ENCODE peak calls at places on chromosomes 11 and 22, in four cellular contexts. L is HCT116, Q is K562, E is GM12878. O is an unnamed sample.

GRCh38 chr11:65945941-65946558 is 770 bp downstream of the TSGA10IP start:
- DNase-seq in L (no peak), Q (no peak), E (no peak), O (peak)

GRCh38 chr11:13880719-13881118 is 81.8 kb upstream of the SPON1 start:
- DNase-seq in L (no peak), Q (no peak), E (no peak), O (no peak)

GRCh38 chr11:35009191-35009940 is 92.9 kb downstream of the PDHX start:
- DNase-seq in L (peak), Q (no peak), E (no peak), O (no peak)

GRCh38 chr11:16818284-16818683 is 79.8 kb downstream of the C11orf58 start:
- DNase-seq in L (no peak), Q (no peak), E (no peak), O (no peak)

GRCh38 chr11:119795231-119795630 is 66.2 kb upstream of the NECTIN1 start:
- DNase-seq in L (no peak), Q (no peak), E (no peak), O (no peak)

GRCh38 chr11:22725079-22725478 is 58.7 kb downstream of the GAS2 start:
- DNase-seq in L (no peak), Q (no peak), E (no peak), O (no peak)

GRCh38 chr11:125952973-125953372 is 7.1 kb downstream of the VSIG10L2 start:
- DNase-seq in L (no peak), Q (no peak), E (no peak), O (no peak)

GRCh38 chr11:17496406-17496805 is 19.8 kb upstream of the ABCC8 start:
- DNase-seq in L (no peak), Q (no peak), E (no peak), O (no peak)

GRCh38 chr11:130872961-130873360 is 43.3 kb downstream of the SNX19 start:
- DNase-seq in L (no peak), Q (no peak), E (no peak), O (no peak)

GRCh38 chr11:111797145-111797581 is 31.0 kb upstream of the PPP2R1B start:
- DNase-seq in L (no peak), Q (peak), E (peak), O (no peak)

GRCh38 chr11:115290479-115291390 is 213.5 kb downstream of the CADM1 start:
- DNase-seq in L (no peak), Q (no peak), E (no peak), O (no peak)

GRCh38 chr11:75351541-75352416 is at the start of gene ARRB1:
- DNase-seq in L (no peak), Q (peak), E (no peak), O (peak)

GRCh38 chr11:75352417-75353206 is 1.2 kb upstream of the ARRB1 start:
- DNase-seq in L (no peak), Q (no peak), E (no peak), O (no peak)

GRCh38 chr11:75350122-75350742 is 1.2 kb downstream of the ARRB1 start:
- DNase-seq in L (no peak), Q (no peak), E (no peak), O (no peak)

GRCh38 chr11:75349540-75350116 is 1.8 kb downstream of the ARRB1 start:
- DNase-seq in L (no peak), Q (no peak), E (no peak), O (no peak)

DNA sequence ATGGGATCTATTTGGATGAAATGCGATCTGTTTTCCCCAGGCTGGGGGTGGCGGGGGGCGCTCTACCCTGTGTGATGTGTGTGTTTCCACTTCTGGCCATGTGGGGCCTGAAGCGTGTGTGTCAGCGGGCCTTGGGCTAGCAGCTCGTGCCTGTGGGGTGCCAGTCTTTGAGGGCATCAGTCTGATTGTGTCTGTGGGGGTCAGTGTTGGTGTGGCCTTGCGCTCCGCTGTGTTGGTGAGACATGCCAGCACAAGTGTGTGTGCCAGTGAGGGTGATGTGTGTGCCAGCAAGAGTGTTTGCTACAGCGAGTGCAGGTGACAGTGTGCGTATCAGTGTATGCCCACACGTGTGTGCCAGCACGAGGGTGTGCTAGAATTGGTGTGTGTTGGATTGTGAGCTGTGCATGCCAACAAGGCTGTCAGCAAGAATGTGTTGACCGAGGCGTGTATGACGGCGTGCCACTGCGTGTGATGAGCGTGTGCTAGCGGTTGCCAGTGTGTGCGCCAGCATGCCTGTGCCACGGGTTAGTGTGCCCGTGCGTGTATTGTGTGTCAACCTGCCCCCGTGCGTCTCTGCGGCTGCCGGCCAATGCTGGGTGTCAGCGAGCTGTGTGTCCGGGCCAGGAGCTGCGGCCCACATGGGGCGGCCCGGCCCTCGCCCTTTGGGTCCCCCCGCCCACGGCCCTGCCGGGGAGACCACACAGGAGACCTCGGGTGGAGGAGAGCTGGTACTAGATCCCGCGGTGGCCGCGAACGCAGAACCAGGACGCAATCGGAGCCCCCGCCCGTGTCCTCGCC is 519 bp downstream of the ARRB1 start:
- DNase-seq in L (no peak), Q (peak), E (no peak), O (peak)
- TF ChIP-seq ATF3 in L (no peak), Q (no peak), E (no peak), O (no peak)

DNA sequence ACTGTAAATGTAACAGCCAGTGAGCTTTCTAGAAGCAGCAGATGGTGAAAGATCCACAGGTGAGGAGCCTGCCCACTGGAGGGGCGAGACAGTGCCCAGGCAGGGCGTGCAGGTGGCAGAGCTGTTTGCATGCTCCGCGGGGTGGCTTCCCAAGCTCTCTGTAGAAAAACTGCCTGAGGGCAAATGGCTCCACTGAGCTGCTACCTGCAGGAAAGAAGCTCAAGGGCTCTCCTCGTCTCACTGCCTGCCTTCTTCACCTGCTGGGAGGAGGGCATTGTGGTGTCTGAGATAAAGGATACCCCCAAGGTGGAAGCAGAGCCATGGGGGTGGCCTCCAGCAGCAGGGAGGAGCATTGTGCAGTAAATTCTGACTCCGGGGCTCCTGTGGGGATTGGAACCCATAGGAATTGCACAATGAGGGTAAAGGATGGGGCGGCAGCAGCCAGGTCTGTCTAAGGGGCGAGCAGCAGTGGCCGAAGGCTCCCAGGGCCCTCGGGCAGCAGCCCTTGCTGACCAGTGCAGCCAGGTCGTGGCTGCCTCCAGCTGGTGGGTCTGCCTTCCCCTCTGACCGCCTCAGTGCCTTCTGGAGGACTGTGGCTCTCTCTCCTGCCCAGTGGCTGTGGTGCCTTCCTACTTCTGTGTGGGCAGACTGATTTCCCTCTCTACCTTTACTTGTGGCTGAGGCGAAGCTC is 28.0 kb upstream of the CABP7 start:
- DNase-seq in L (no peak), Q (no peak), E (no peak), O (peak)
- TF ChIP-seq ATF3 in L (no peak), Q (no peak), E (no peak), O (no peak)

GRCh38 chr11:61778357-61778886 is 14.0 kb downstream of the TMEM258 start:
- DNase-seq in L (no peak), Q (no peak), E (no peak), O (no peak)

GRCh38 chr11:61777234-61778090 is 14.9 kb downstream of the TMEM258 start:
- DNase-seq in L (no peak), Q (peak), E (no peak), O (peak)

GRCh38 chr11:61775106-61775505 is 17.3 kb downstream of the TMEM258 start:
- DNase-seq in L (no peak), Q (no peak), E (no peak), O (no peak)

GRCh38 chr11:61775606-61776554 is 16.5 kb downstream of the TMEM258 start:
- DNase-seq in L (no peak), Q (peak), E (no peak), O (no peak)

GRCh38 chr11:61776561-61777075 is 15.8 kb downstream of the TMEM258 start:
- DNase-seq in L (peak), Q (peak), E (no peak), O (peak)
- TF ChIP-seq ATF3 in L (no peak), Q (no peak), E (no peak), O (no peak)

GRCh38 chr11:107018902-107019493 is 722 bp upstream of the GUCY1A2 start:
- DNase-seq in L (no peak), Q (no peak), E (no peak), O (peak)
- TF ChIP-seq ATF3 in L (no peak), Q (no peak), E (no peak), O (no peak)

GRCh38 chr11:3203221-3204043 is 15.2 kb downstream of the MRGPRG start:
- DNase-seq in L (no peak), Q (no peak), E (no peak), O (peak)
- TF ChIP-seq ATF3 in L (no peak), Q (no peak), E (no peak), O (no peak)

O was measured in WTC11.